ENCODE peak calls at places on chromosomes 13 and 19, in five cellular contexts. G is memory B cell, V is endothelial cell of umbilical vein, S is amniotic epithelial cell, R is T-cell. Q is an unnamed sample.

GRCh38 chr19:7482584-7483439 is 6.0 kb downstream of the PEX11G start:
- DNase-seq in S (no peak), V (no peak), R (no peak), G (no peak), Q (no peak)

GRCh38 chr19:13784731-13785452 is 10.4 kb upstream of the ZSWIM4 start:
- DNase-seq in V (peak; percentile 62), R (peak; percentile 67), S (peak; percentile 49), G (peak; percentile 54), Q (peak; percentile 40)

GRCh38 chr13:94323746-94324408 is 155.6 kb downstream of the DCT start:
- DNase-seq in R (peak; percentile 25), G (no peak), S (no peak), V (no peak), Q (no peak)

GRCh38 chr13:87344176-87344575 is 327.0 kb upstream of the SLITRK5 start:
- DNase-seq in V (no peak), S (peak; percentile 5), R (no peak), G (no peak), Q (no peak)

GRCh38 chr13:104114111-104114510 is 1047.9 kb upstream of the SLC10A2 start:
- DNase-seq in R (no peak), V (peak; percentile 50), G (no peak), S (no peak), Q (no peak)

GRCh38 chr13:100131863-100132574 is 43.1 kb downstream of the PCCA start:
- DNase-seq in V (peak; percentile 97), G (no peak), S (peak; percentile 85), R (no peak), Q (no peak)

GRCh38 chr13:113040031-113040430 is 65.6 kb upstream of the F7 start:
- DNase-seq in R (no peak), G (no peak), S (no peak), V (no peak), Q (no peak)

GRCh38 chr19:16429066-16429758 is 42.6 kb downstream of the EPS15L1 start:
- DNase-seq in S (no peak), V (peak; percentile 21), G (no peak), R (no peak), Q (no peak)

GRCh38 chr19:16888629-16889371 is at the start of gene F2RL3:
- DNase-seq in S (peak; percentile 67), R (no peak), G (no peak), V (peak; percentile 73), Q (no peak)

GRCh38 chr19:7815325-7815724 is 14.7 kb upstream of the EVI5L start:
- DNase-seq in V (no peak), S (no peak), G (peak; percentile 43), R (no peak), Q (no peak)